ENCODE peak calls at places on chromosomes 4 and X, in six cellular contexts. Z is A549, D is vagina, J is heart left ventricle, M is gastrocnemius medialis, X is tibial nerve. L is an unnamed sample.
A peak's percentile ranks its signal among the peaks of the same experiment; 100 is the strongest.

GRCh38 chrX:11341274-11342256 is 48.4 kb downstream of the AMELX start:
- DNase-seq in M (peak; percentile 69), J (peak; percentile 47), X (peak; percentile 38), Z (no peak), D (no peak), L (peak; percentile 59)

GRCh38 chr4:151529187-151529586 is 120.2 kb downstream of the FHIP1A start:
- DNase-seq in Z (no peak), X (no peak), J (no peak), M (no peak), D (no peak), L (no peak)

GRCh38 chrX:154401045-154401799 is 3.0 kb downstream of the RPL10 start:
- DNase-seq in X (no peak), M (no peak), Z (no peak), J (peak; percentile 18), D (no peak), L (no peak)

GRCh38 chr4:107147864-107148263 is 111.8 kb upstream of the DKK2 start:
- DNase-seq in M (no peak), Z (no peak), X (no peak), D (no peak), J (no peak), L (no peak)

GRCh38 chr4:7867701-7868429 is 71.8 kb downstream of the AFAP1 start:
- DNase-seq in X (no peak), Z (no peak), D (no peak), M (no peak), J (no peak), L (no peak)

GRCh38 chr4:40323866-40324265 is 11.3 kb upstream of the CHRNA9 start:
- DNase-seq in J (no peak), X (no peak), M (no peak), Z (no peak), D (no peak), L (no peak)

GRCh38 chrX:153643431-153644351 is 3.3 kb upstream of the DUSP9 start:
- DNase-seq in Z (peak; percentile 44), X (no peak), J (peak; percentile 52), D (no peak), M (no peak), L (no peak)

GRCh38 chr4:155666701-155667537 is at the start of gene GUCY1A1:
- DNase-seq in D (no peak), J (peak; percentile 80), X (no peak), M (peak; percentile 12), Z (no peak), L (peak; percentile 19)

GRCh38 chrX:42615161-42615563 is 162.8 kb downstream of the PPP1R2C start:
- DNase-seq in M (no peak), X (no peak), J (no peak), D (no peak), Z (no peak), L (peak; percentile 22)
- TF ChIP-seq CTCF in M (no peak), X (no peak), J (no peak), D (no peak), Z (no peak), L (no peak)

GRCh38 chr4:128279624-128280225 is 7.9 kb downstream of the PGRMC2 start:
- DNase-seq in X (no peak), Z (no peak), J (no peak), D (no peak), M (no peak), L (no peak)
- H3K9me3 ChIP-seq in X (no peaks in the 10 kb centered on the region), Z (no peaks in the 10 kb centered on the region), J (no peaks in the 10 kb centered on the region), D (no peaks in the 10 kb centered on the region), M (no peaks in the 10 kb centered on the region), L (no peaks in the 10 kb centered on the region)

DNA sequence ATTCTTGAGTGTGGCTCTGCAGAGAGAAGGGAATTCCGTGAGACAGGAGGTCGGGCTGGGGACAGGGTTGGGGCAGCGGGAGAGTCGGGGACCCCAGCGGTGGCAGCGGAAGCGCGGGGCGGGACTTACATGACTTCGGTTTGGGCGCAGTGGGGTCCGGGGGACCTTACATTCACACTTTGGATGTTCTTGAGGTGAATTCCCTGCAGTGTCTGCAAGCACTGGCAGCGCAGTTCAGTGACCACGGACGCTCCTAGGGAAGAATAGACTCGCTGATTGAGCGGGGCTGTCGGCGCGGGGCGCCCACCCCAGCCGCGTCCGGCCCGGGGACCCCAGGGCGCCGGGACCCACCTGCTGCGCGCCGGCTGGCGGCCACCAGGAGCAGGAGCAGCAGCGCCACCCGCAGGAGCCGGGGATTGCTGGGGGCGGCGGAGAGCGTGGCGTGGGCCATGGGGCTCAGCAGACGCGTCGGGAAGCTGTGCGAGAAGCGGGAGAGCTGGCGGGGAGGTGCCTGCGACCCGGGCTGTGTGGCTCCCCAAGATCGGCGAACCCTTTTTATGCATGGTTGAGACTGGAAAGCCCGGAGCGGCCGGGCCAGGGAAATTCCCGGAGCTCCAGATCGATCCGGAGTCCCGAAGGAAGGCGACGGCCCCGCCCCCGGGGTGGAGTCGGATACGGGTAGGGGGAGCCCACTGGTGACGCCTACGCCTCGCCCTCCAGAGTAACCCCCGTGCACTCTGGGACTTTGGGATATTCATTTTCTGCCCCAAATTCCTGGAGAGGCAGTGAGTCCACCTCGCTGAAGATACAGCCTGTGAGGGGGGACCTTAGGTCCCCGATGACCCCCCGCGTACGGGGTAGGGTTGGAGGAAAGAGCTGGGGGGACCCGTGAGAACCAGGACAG is at the start of gene CXCL3:
- DNase-seq in X (peak; percentile 44), J (peak; percentile 89), M (peak; percentile 37), Z (peak; percentile 46), D (no peak), L (peak; percentile 55)
- TF ChIP-seq POLR2A in X (peak; percentile 12), J (no peak), M (no peak), Z (no peak), D (no peak), L (no peak)

GRCh38 chr4:153541426-153542096 is 75.4 kb downstream of the TMEM131L start:
- DNase-seq in Z (no peak), M (no peak), J (no peak), X (no peak), D (no peak), L (no peak)
- TF ChIP-seq CTCF in Z (no peak), M (no peak), J (no peak), X (no peak), D (no peak), L (no peak)

GRCh38 chrX:65093658-65094057 is 117.4 kb upstream of the ZC4H2 start:
- DNase-seq in Z (no peak), X (no peak), D (no peak), M (no peak), J (no peak), L (no peak)

GRCh38 chrX:65098851-65099250 is 122.6 kb upstream of the ZC4H2 start:
- DNase-seq in X (no peak), J (no peak), M (no peak), Z (no peak), D (no peak), L (no peak)
- H3K9me3 ChIP-seq in X (peaks cover 18% of the 10 kb centered on the region), J (no peaks in the 10 kb centered on the region), M (no peaks in the 10 kb centered on the region), Z (no peaks in the 10 kb centered on the region), D (peaks cover 3% of the 10 kb centered on the region), L (no peaks in the 10 kb centered on the region)

DNA sequence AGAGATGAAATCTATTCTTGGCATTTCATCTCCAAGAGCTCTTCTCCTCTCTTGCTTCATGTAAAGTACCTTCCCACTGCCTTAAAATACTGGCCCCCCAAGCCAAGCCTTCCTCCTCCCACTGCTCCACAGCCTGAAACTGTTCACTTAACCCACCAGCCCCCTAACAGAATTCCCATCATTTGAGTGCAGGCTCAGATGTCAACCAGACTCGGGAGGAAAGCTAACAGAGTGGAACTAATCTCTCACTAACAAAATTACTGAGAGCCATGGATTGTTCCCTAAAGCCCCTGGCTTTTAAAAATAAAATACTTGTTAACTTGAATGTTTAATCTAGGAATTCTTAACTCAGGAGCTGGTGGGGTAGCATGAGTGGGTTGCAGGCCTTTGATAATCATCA is 7.1 kb upstream of the DCUN1D4 start:
- DNase-seq in D (no peak), Z (no peak), X (no peak), J (no peak), M (no peak), L (no peak)
- TF ChIP-seq POLR2A in D (no peak), Z (no peak), X (no peak), J (no peak), M (no peak), L (no peak)

GRCh38 chr4:69377562-69377961 is 97.3 kb downstream of the UGT2B28 start:
- DNase-seq in X (no peak), M (no peak), Z (no peak), J (no peak), D (no peak), L (no peak)
- TF ChIP-seq CTCF in X (no peak), M (no peak), Z (no peak), J (no peak), D (no peak), L (no peak)

DNA sequence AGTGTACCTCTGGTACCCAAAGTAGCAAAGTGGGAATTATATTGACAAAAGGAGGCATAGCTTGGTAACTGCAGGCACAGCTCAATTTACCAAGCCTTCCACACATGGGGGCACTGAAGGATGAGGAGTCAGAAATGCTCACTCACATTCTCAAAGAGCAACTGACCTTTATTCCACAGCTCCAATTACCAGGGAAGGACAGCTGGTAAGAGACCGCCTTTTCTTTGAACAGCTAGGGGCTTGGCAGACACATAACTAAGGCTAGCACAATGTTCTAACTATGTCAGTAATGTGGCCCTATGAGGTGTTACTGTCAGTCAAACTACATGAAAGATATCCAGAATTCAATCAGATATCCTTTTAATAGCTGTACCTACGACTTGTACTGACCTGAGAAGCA is 20.5 kb upstream of the STS start:
- DNase-seq in X (no peak), D (no peak), Z (no peak), M (no peak), J (no peak), L (no peak)
- H3K9me3 ChIP-seq in X (no peaks in the 10 kb centered on the region), D (no peaks in the 10 kb centered on the region), Z (no peaks in the 10 kb centered on the region), M (no peaks in the 10 kb centered on the region), J (no peaks in the 10 kb centered on the region), L (no peaks in the 10 kb centered on the region)

GRCh38 chrX:119606508-119607389 is 525 bp upstream of the NKRF start:
- DNase-seq in M (no peak), X (no peak), Z (no peak), J (no peak), D (no peak), L (no peak)
- TF ChIP-seq POLR2A in M (peak; percentile 72), X (peak; percentile 61), Z (no peak), J (no peak), D (peak; percentile 6), L (peak; percentile 87)

GRCh38 chrX:2665387-2666304 is 25.4 kb upstream of the CD99 start:
- DNase-seq in X (no peak), D (no peak), Z (no peak), J (no peak), M (no peak), L (no peak)
- TF ChIP-seq CTCF in X (no peak), D (no peak), Z (no peak), J (no peak), M (no peak), L (no peak)